ENCODE peak calls at places on chromosomes 13 and 19, in seven cellular contexts. Y is tibial nerve; V is kidney; T is left ventricle myocardium inferior; X is fibroblast of mammary gland; J is stomach; R is CD8-positive, alpha-beta T cell. E is an unnamed sample.

GRCh38 chr13:75299206-75299605 is 182.8 kb downstream of the TBC1D4 start:
- DNase-seq in J (no peak), V (no peak), Y (no peak), X (no peak), R (no peak), T (no peak), E (no peak)

GRCh38 chr19:5339470-5339949 is 1.1 kb downstream of the PTPRS start:
- DNase-seq in J (no peak), X (no peak), Y (no peak), R (no peak), V (peak), T (no peak), E (no peak)

GRCh38 chr19:5058456-5059190 is 89.7 kb downstream of the KDM4B start:
- DNase-seq in X (peak), J (no peak), T (no peak), R (no peak), V (no peak), Y (no peak), E (peak)

GRCh38 chr13:62019858-62020257 is 604.2 kb upstream of the PCDH20 start:
- DNase-seq in V (no peak), J (no peak), R (no peak), X (no peak), Y (no peak), T (no peak), E (no peak)

GRCh38 chr13:93320942-93321341 is 94.3 kb downstream of the GPC6 start:
- DNase-seq in X (peak), R (no peak), Y (no peak), J (no peak), V (no peak), T (no peak), E (peak)

GRCh38 chr19:42254083-42254849 is 662 bp downstream of the ERF start:
- DNase-seq in Y (peak), J (peak), V (peak), R (peak), T (peak), X (peak), E (peak)

GRCh38 chr13:102597029-102598015 is 536 bp downstream of the TPP2 start:
- DNase-seq in R (peak), T (peak), J (no peak), X (no peak), V (peak), Y (no peak), E (peak)

GRCh38 chr13:45412274-45413049 is 5.7 kb downstream of the SLC25A30 start:
- DNase-seq in R (no peak), V (no peak), Y (no peak), X (no peak), T (no peak), J (no peak), E (peak)

GRCh38 chr13:43325636-43326035 is 302.2 kb downstream of the DNAJC15 start:
- DNase-seq in T (no peak), X (no peak), J (no peak), R (no peak), Y (no peak), V (no peak), E (no peak)

GRCh38 chr13:59534806-59535205 is 628.9 kb downstream of the DIAPH3 start:
- DNase-seq in R (no peak), X (no peak), V (no peak), T (no peak), Y (no peak), J (no peak), E (no peak)

GRCh38 chr19:3499738-3500428 is 591 bp downstream of the DOHH start:
- DNase-seq in V (no peak), R (no peak), J (no peak), Y (no peak), X (no peak), T (no peak), E (no peak)

GRCh38 chr19:19420570-19421301 is 15.3 kb downstream of the GATAD2A start:
- DNase-seq in Y (no peak), X (no peak), J (no peak), R (no peak), V (peak), T (no peak), E (no peak)

GRCh38 chr13:111876506-111876905 is 190.4 kb upstream of the SOX1 start:
- DNase-seq in X (no peak), V (no peak), J (no peak), T (no peak), Y (no peak), R (no peak), E (no peak)

GRCh38 chr13:59846845-59847620 is 316.7 kb downstream of the DIAPH3 start:
- DNase-seq in X (no peak), T (no peak), J (no peak), R (no peak), V (no peak), Y (no peak), E (peak)

GRCh38 chr13:41224113-41225110 is 30.0 kb upstream of the KBTBD7 start:
- DNase-seq in X (peak), V (no peak), R (no peak), Y (no peak), J (no peak), T (no peak), E (peak)

GRCh38 chr19:15248106-15248505 is 15.9 kb upstream of the EPHX3 start:
- DNase-seq in X (no peak), Y (no peak), T (no peak), R (no peak), J (no peak), V (no peak), E (no peak)

GRCh38 chr13:51223284-51224270 is 1.4 kb downstream of the FAM124A start:
- DNase-seq in J (no peak), X (no peak), V (no peak), R (no peak), Y (peak), T (no peak), E (no peak)

GRCh38 chr19:41009700-41010235 is 18.7 kb downstream of the CYP2B6 start:
- DNase-seq in V (no peak), R (no peak), J (no peak), X (no peak), Y (no peak), T (no peak), E (no peak)
- TF ChIP-seq CTCF in V (no peak), R (no peak), J (no peak), X (no peak), Y (no peak), T (no peak), E (no peak)

DNA sequence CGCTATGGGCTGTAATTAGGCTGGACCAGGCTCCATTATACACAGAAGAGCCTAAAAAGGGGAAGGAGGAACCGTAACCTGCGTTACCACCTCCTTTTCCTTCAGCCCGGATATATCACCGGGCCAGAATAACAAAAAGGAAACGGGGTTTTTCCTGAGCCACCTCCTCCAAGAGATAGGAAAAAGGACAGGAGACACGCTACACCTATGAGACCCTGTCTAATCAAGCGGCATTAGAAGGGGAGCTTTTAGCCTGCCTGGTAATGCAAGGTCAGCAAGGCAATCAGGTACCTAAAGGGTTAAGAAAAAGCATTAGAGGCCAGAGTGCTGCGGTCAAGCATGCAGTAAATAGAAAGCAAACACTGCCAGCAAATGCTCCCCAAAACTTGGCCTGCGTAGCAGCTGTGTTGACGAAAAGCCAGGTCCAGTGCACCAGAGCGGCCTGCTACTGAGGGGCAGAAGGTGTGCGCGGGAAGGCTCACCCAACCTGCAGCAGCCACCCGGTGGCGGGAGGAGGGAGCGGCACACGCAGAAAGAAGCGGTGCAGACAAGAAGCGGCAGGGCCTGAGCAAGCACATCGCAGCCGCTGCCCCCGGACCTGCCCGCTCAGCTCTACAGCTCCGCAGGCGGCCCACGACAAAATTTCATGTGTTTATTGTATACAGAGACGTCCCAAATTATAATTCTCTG is 1466.1 kb downstream of the UQCRFS1 start:
- DNase-seq in X (peak), J (peak), T (peak), V (peak), Y (no peak), R (no peak), E (peak)
- H3K4me3 ChIP-seq in X (no peak), J (peak), T (peak), V (no peak), Y (peak), R (no peak), E (no peak)

DNA sequence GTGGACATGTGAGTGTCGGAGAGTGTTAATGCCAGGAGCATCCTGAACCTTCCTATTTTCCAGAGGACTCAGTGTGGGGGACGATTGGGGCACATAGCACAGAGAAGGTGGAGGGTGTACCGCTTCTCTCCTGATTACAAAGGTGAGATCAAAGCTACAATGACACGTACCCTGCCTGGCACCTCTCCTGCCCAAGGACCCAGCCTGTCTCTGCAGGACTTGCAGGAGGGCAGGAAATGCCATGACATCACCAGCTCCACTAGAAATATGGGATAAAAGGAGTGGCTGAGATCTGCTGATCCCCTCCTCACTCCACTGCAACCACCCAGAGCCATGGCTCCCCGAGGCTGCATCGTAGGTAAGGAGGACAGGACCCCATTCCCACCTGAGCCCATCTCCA is at the start of gene IGFL1:
- DNase-seq in J (no peak), X (no peak), R (no peak), V (no peak), T (no peak), Y (no peak), E (peak)
- TF ChIP-seq CTCF in J (no peak), X (no peak), R (no peak), V (no peak), T (no peak), Y (no peak), E (no peak)

GRCh38 chr19:35090795-35091214 is 24.8 kb upstream of the FXYD3 start:
- DNase-seq in T (no peak), V (no peak), J (peak), X (no peak), R (no peak), Y (no peak), E (no peak)
- H3K4me3 ChIP-seq in T (peak), V (peak), J (peak), X (no peak), R (no peak), Y (peak), E (no peak)

GRCh38 chr13:39202746-39203145 is 164.5 kb downstream of the NHLRC3 start:
- DNase-seq in X (no peak), J (no peak), R (no peak), Y (no peak), T (no peak), V (no peak), E (no peak)

GRCh38 chr13:39197645-39198007 is 159.4 kb downstream of the NHLRC3 start:
- DNase-seq in V (no peak), X (no peak), J (no peak), R (no peak), T (no peak), Y (no peak), E (no peak)

GRCh38 chr13:39196957-39197644 is 158.8 kb downstream of the NHLRC3 start:
- DNase-seq in J (no peak), X (no peak), T (no peak), V (no peak), Y (no peak), R (no peak), E (peak)

GRCh38 chr13:39201075-39201630 is 162.9 kb downstream of the NHLRC3 start:
- DNase-seq in Y (no peak), J (no peak), T (peak), V (no peak), R (no peak), X (no peak), E (no peak)
- TF ChIP-seq CTCF in Y (no peak), J (no peak), T (no peak), V (no peak), R (no peak), X (no peak), E (no peak)

GRCh38 chr13:95360052-95360451 is 58.8 kb upstream of the ABCC4 start:
- DNase-seq in R (no peak), T (no peak), X (no peak), V (no peak), Y (no peak), J (no peak), E (no peak)

GRCh38 chr13:95360464-95361097 is 59.3 kb upstream of the ABCC4 start:
- DNase-seq in V (no peak), J (no peak), T (no peak), R (no peak), X (peak), Y (no peak), E (no peak)

GRCh38 chr13:95357875-95358274 is 56.6 kb upstream of the ABCC4 start:
- DNase-seq in Y (no peak), T (no peak), X (no peak), J (no peak), R (no peak), V (no peak), E (no peak)

GRCh38 chr13:95367309-95367843 is 66.1 kb upstream of the ABCC4 start:
- DNase-seq in V (no peak), T (no peak), R (no peak), J (no peak), Y (no peak), X (peak), E (no peak)

GRCh38 chr13:95362666-95363065 is 61.4 kb upstream of the ABCC4 start:
- DNase-seq in X (no peak), Y (no peak), T (no peak), R (no peak), V (no peak), J (no peak), E (no peak)
- H3K4me3 ChIP-seq in X (no peak), Y (no peak), T (no peak), R (no peak), V (no peak), J (no peak), E (no peak)

GRCh38 chr13:20773194-20774080 is at the start of gene EEF1AKMT1:
- DNase-seq in Y (peak), T (peak), V (peak), X (peak), R (peak), J (peak), E (peak)
- TF ChIP-seq CTCF in Y (peak), T (no peak), V (no peak), X (no peak), R (no peak), J (no peak), E (no peak)

DNA sequence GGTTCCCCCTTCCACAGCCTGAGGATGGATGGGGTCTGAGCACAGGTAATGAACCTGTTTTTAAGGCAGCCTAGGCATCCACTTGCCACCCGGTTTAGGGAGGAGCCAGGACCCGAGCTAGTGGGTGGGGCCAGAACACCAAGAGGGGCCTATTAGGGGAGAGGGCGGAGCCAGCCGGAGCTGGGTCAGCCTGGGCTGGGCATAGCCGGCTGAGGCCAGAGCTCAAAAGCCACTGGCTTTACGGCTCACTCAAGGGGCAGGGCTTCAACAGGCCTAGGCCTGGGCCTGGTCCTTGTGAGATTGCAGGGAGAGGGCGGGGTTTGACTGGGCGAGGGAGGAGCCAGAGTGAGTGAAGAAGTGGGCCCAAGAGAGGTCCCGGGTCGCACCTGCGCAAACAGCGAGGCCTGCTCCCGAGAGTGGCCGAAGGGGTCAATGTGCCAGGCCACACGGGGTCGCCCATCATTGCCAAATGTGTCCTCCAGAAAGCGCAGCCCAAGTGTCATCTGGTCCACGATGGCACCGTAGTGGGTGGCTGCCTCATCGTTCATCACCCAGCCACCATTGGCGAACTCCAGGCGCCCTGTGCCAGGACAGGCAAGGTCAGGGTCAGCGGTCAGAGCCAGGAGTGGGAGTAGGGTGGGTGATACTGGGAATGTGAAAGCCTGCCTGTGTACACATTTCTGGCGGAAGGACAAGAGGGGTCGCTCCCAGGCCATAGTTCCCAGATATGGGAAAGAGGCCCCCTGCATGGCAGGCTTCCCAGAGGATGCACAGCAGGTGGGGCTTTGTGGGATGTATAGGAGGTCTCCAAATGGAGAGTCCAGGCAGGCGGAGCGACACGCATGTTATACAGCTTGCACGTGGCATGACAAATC is 1.9 kb downstream of the MAN2B1 start:
- DNase-seq in J (no peak), R (no peak), T (no peak), X (peak), V (no peak), Y (no peak), E (no peak)
- H3K4me3 ChIP-seq in J (no peak), R (no peak), T (no peak), X (no peak), V (no peak), Y (no peak), E (no peak)

E was measured in epithelial cell of esophagus.